ENCODE peak calls at places on chromosome 14, in nine cellular contexts. V, B, E, G, S, K, W, J and X are unnamed samples. For H3K4me1 and H3K36me3, the result is how much of the 10 kb centered on the place peaks cover.

GRCh38 chr14:95250936-95251335 is 68.8 kb downstream of the CLMN start:
- DNase-seq in S (no peak), V (no peak), K (no peak), W (no peak), B (no peak), G (no peak), E (no peak), J (no peak), X (no peak)

GRCh38 chr14:57823015-57823660 is 42.8 kb downstream of the SLC35F4 start:
- DNase-seq in W (no peak), E (no peak), B (no peak), K (no peak), G (no peak), J (no peak), V (no peak), S (no peak), X (no peak)

GRCh38 chr14:68062651-68063050 is 243.1 kb downstream of the RAD51B start:
- DNase-seq in G (no peak), V (no peak), K (no peak), J (no peak), B (no peak), S (no peak), E (no peak), W (no peak), X (no peak)

GRCh38 chr14:96122496-96122895 is 82.1 kb upstream of the BDKRB2 start:
- DNase-seq in K (peak), E (no peak), G (no peak), S (no peak), W (no peak), J (peak), V (no peak), B (peak), X (no peak)

GRCh38 chr14:105852378-105853088 is 326.1 kb downstream of the TMEM121 start:
- DNase-seq in G (no peak), W (no peak), B (no peak), S (no peak), J (no peak), E (no peak), V (no peak), K (no peak), X (no peak)

GRCh38 chr14:91920526-91920925 is 27.0 kb downstream of the FBLN5 start:
- DNase-seq in V (no peak), E (no peak), K (no peak), B (no peak), W (no peak), J (no peak), G (no peak), S (no peak), X (no peak)

GRCh38 chr14:94392510-94392935 is 4.1 kb upstream of the SERPINA1 start:
- DNase-seq in J (no peak), G (no peak), V (peak), E (no peak), B (no peak), K (peak), W (peak), S (peak), X (no peak)

GRCh38 chr14:55271572-55272414 is 572 bp downstream of the FBXO34 start:
- DNase-seq in S (peak), E (peak), G (peak), V (peak), J (peak), B (peak), W (peak), K (peak), X (no peak)

GRCh38 chr14:72516936-72517408 is 376.9 kb downstream of the DPF3 start:
- DNase-seq in J (peak), K (peak), V (peak), W (peak), S (peak), B (peak), G (peak), E (peak), X (peak)

GRCh38 chr14:89474464-89474863 is 57.4 kb upstream of the FOXN3 start:
- DNase-seq in E (no peak), K (no peak), V (no peak), J (no peak), W (no peak), B (no peak), S (no peak), G (no peak), X (no peak)

GRCh38 chr14:56342419-56342901 is 224.2 kb downstream of the PELI2 start:
- DNase-seq in W (no peak), J (peak), K (peak), S (no peak), G (no peak), E (no peak), B (no peak), V (no peak), X (no peak)

GRCh38 chr14:24253936-24254335 is 9.0 kb downstream of the TGM1 start:
- DNase-seq in V (no peak), W (no peak), J (no peak), S (no peak), B (no peak), E (peak), G (no peak), K (no peak), X (no peak)

GRCh38 chr14:93337143-93337753 is 4.4 kb upstream of the BTBD7 start:
- DNase-seq in E (no peak), J (no peak), W (no peak), G (no peak), B (no peak), S (no peak), K (no peak), V (no peak), X (no peak)

GRCh38 chr14:96637521-96637920 is 135.3 kb downstream of the PAPOLA start:
- DNase-seq in B (peak), K (no peak), V (no peak), W (no peak), G (no peak), J (no peak), S (no peak), E (no peak), X (no peak)

GRCh38 chr14:53640695-53641094 is 315.9 kb downstream of the BMP4 start:
- DNase-seq in K (peak), W (no peak), V (no peak), J (peak), E (no peak), B (no peak), G (no peak), S (no peak), X (no peak)

GRCh38 chr14:76654573-76654955 is 106.7 kb upstream of the VASH1 start:
- DNase-seq in J (no peak), V (no peak), B (no peak), E (no peak), G (no peak), S (no peak), W (no peak), K (no peak), X (no peak)

GRCh38 chr14:103206023-103206481 is 82.8 kb downstream of the TNFAIP2 start:
- DNase-seq in S (no peak), E (no peak), K (no peak), G (no peak), V (peak), B (no peak), W (no peak), J (no peak), X (no peak)

GRCh38 chr14:105979446-105979845 is 453.1 kb downstream of the TMEM121 start:
- DNase-seq in G (no peak), K (no peak), B (no peak), W (no peak), V (no peak), S (no peak), E (no peak), J (no peak), X (no peak)

GRCh38 chr14:68546839-68547238 is 246.0 kb downstream of the ZFP36L1 start:
- DNase-seq in K (peak), V (no peak), G (no peak), S (no peak), E (no peak), W (peak), J (peak), B (no peak), X (no peak)

GRCh38 chr14:22850944-22851790 is 14.8 kb downstream of the MMP14 start:
- DNase-seq in J (peak), W (peak), S (peak), K (peak), E (peak), B (no peak), V (peak), G (no peak), X (no peak)

GRCh38 chr14:34699873-34700621 is 14.3 kb downstream of the CFL2 start:
- DNase-seq in J (peak), V (no peak), W (no peak), B (no peak), G (no peak), S (no peak), E (no peak), K (peak), X (no peak)

GRCh38 chr14:32417956-32418552 is 89.0 kb downstream of the AKAP6 start:
- DNase-seq in S (peak), B (no peak), V (no peak), J (peak), K (peak), W (no peak), G (no peak), E (peak), X (peak)

GRCh38 chr14:68176687-68177086 is 357.1 kb downstream of the RAD51B start:
- DNase-seq in V (no peak), G (no peak), W (no peak), S (no peak), J (no peak), E (no peak), K (no peak), B (no peak), X (no peak)

GRCh38 chr14:87205811-87206210 is 787.2 kb downstream of the GALC start:
- DNase-seq in W (no peak), E (no peak), K (no peak), J (no peak), G (no peak), B (no peak), V (no peak), S (no peak), X (no peak)

DNA sequence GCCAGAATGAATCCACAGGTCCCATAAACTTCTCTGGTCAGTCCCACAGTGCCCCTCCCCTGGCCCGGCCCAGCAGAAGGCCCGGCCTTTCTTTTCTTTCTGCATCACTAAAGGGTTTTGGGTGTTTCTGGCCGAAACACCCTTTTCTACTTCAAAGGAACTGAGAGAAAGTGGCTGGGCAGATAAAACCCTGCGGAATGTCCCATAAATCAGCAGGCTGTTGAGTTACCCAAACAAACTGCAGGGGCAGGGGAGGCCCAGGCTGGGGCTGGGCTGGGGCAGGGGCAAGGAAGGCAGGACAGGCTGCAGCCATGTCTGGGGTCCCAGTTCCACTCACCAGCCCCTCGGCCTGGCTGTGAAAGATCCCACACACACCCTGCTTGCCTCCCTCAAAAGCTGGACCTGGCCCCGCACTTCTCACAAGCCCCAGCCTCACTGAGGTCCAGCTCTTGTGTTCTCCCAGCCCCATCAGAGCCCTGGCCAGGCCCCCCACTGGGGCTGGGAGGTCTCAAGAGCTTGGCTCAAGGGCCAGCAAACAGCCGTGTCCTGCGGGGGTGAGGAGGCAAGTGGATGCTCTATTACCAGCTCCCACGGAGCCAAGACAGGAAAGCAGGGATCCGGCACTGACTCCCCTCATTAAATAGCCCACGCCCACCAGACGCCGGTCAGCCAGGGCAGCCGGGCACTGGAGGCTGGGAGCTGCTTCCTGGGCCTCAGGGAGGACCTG is 41.9 kb downstream of the CCNK start:
- DNase-seq in W (no peak), G (peak), V (peak), B (no peak), S (no peak), J (peak), K (peak), E (peak), X (peak)
- H3K4me3 ChIP-seq in W (no peak), G (no peak), V (no peak), B (no peak), S (no peak), J (no peak), K (no peak), E (no peak), X (no peak)

GRCh38 chr14:104396682-104397470 is 182.7 kb upstream of the C14orf180 start:
- DNase-seq in J (no peak), W (no peak), E (no peak), V (no peak), S (no peak), G (no peak), B (no peak), K (no peak), X (no peak)

GRCh38 chr14:104399432-104400155 is 180.0 kb upstream of the C14orf180 start:
- DNase-seq in K (no peak), V (no peak), J (no peak), W (no peak), E (no peak), G (no peak), B (peak), S (peak), X (no peak)

GRCh38 chr14:104398656-104399055 is 180.9 kb upstream of the C14orf180 start:
- DNase-seq in W (no peak), K (no peak), S (peak), E (no peak), G (no peak), B (no peak), J (no peak), V (no peak), X (no peak)

GRCh38 chr14:104395941-104396681 is 183.5 kb upstream of the C14orf180 start:
- DNase-seq in J (no peak), V (no peak), W (no peak), S (peak), G (no peak), K (no peak), E (no peak), B (no peak), X (no peak)

DNA sequence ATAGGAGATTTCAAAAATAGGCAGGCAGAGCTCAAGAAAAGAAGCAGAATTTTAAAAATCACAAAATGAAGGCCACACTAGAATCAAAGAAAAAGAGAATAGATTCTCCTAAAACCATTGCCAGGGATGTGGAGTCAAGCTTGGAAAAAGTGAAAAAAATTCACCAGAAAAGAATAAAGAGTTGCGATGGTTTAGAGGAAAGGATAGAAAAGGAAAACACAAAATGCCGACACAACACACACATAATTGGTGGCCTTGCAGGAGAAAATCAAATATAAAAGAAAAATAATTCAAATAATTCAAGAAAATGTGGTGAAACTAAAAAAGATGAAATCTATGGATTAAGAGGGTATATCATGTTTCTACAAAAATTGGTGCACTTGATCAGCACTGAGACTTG is 181.6 kb upstream of the C14orf180 start:
- DNase-seq in J (peak), W (no peak), K (peak), B (no peak), S (no peak), V (no peak), E (no peak), G (no peak), X (no peak)
- H3K4me1 ChIP-seq in J (under half), W (under half), K (under half), B (half or more), S (under half), V (under half), E (under half), G (under half), X (under half)

GRCh38 chr14:21264025-21264801 is 5.0 kb downstream of the HNRNPC start:
- DNase-seq in K (peak), W (no peak), B (no peak), S (no peak), G (no peak), E (no peak), J (peak), V (no peak), X (no peak)
- H3K36me3 ChIP-seq in K (under half), W (under half), B (under half), S (under half), G (half or more), E (half or more), J (under half), V (under half), X (half or more)

GRCh38 chr14:50394713-50395112 is 2.0 kb downstream of the CDKL1 start:
- DNase-seq in G (no peak), V (no peak), S (no peak), E (no peak), B (no peak), K (no peak), W (no peak), J (no peak), X (no peak)
- H3K4me3 ChIP-seq in G (no peak), V (no peak), S (no peak), E (no peak), B (no peak), K (peak), W (no peak), J (no peak), X (no peak)

GRCh38 chr14:101819251-101819990 is 57.9 kb downstream of the PPP2R5C start:
- DNase-seq in K (no peak), V (no peak), B (peak), W (no peak), E (no peak), S (no peak), J (no peak), G (no peak), X (no peak)
- H3K4me1 ChIP-seq in K (under half), V (under half), B (half or more), W (under half), E (half or more), S (under half), J (under half), G (under half), X (under half)

DNA sequence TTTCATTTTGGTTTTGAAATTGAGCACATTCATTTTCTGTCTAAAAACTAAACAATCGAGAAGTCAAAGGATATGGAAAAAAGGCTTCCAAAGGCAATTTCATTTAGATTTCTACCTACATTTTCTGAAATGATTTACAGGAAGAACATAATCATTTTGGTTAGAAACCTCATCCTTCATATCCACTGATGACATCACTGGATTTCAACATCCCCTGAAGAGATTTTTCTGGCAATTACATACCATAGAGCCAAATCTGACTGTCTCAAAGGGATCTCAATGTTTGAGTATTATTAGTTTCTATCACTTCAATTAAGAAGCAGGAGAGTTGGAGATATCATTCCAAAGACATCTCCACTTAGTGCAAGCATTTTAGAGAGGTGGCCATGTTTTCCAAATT is 137.8 kb downstream of the TTC7B start:
- DNase-seq in G (no peak), K (peak), S (no peak), W (no peak), B (no peak), J (peak), V (no peak), E (no peak), X (no peak)
- H3K36me3 ChIP-seq in G (under half), K (under half), S (under half), W (under half), B (under half), J (under half), V (under half), E (under half), X (under half)

DNA sequence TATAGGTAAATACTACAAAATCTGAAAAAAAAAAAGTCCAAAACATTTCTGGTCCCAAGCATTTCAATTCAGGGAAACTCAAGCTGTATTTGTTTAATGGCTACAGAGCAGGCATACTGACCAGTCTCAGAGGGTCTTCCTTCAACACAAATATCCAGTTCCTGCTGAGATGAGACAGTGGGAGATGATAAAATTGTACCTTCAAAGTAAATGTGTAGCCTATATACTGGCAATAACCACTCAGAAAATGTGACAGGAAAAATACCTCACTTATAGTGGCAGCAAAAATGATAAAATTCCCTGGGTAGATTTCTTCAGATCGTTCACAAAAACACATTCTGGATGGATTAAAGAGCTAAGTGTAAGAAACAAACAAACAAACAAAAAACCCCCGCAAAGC is 102.0 kb upstream of the FUT8 start:
- DNase-seq in E (no peak), V (no peak), W (no peak), G (no peak), K (no peak), J (no peak), S (no peak), B (no peak), X (no peak)
- H3K4me3 ChIP-seq in E (no peak), V (no peak), W (no peak), G (no peak), K (no peak), J (no peak), S (no peak), B (no peak), X (no peak)

GRCh38 chr14:99257122-99257672 is 14.8 kb downstream of the BCL11B start:
- DNase-seq in W (no peak), S (no peak), K (no peak), E (no peak), V (no peak), B (peak), J (no peak), G (no peak), X (no peak)
- H3K4me1 ChIP-seq in W (under half), S (under half), K (under half), E (under half), V (under half), B (half or more), J (under half), G (under half), X (under half)

DNA sequence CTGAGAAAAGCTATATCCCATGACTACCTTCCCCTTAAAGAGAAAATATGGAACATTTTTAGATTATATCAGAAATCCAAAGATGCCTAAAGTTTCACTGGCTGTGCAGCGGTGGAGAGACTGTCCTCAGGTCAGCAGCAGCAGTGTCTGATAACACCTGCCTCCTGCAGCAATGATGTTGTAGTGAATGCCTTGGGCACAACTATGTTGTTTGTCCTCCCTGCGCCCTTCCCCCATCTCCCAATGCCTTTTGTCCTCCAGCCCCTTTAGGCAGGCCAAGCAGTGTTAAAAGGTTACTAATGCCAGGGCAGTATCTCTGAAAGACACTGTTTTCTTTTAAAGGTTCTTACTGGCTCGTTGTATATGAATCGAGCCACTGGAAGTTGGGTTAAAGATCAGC is 13.2 kb downstream of the RTRAF start:
- DNase-seq in K (no peak), G (no peak), J (no peak), S (no peak), W (no peak), E (no peak), B (no peak), V (no peak), X (no peak)
- H3K36me3 ChIP-seq in K (under half), G (half or more), J (under half), S (under half), W (half or more), E (half or more), B (under half), V (under half), X (half or more)

GRCh38 chr14:61470261-61470953 is 149.0 kb downstream of the PRKCH start:
- DNase-seq in G (peak), K (peak), W (no peak), E (peak), S (peak), J (peak), B (peak), V (no peak), X (peak)
- H3K4me3 ChIP-seq in G (no peak), K (peak), W (no peak), E (peak), S (no peak), J (no peak), B (no peak), V (no peak), X (no peak)